ENCODE peak calls at places on chromosomes 3 and 15, in six cellular contexts. One of them, this sample, is unnamed.

GRCh38 chr15:56824174-56824573 is 90.9 kb upstream of the ZNF280D start:
- DNase-seq in H1: no peak
- DNase-seq in GM12878: no peak
- DNase-seq in HepG2: no peak
- DNase-seq in K562: no peak
- DNase-seq in SK-N-SH: no peak
- DNase-seq in this sample: no peak

GRCh38 chr3:191257286-191257685 is 58.2 kb downstream of the OSTN start:
- DNase-seq in SK-N-SH: no peak
- DNase-seq in K562: no peak
- DNase-seq in GM12878: no peak
- DNase-seq in H1: no peak
- DNase-seq in HepG2: no peak
- DNase-seq in this sample: no peak

GRCh38 chr3:148532774-148533173 is 164.9 kb upstream of the AGTR1 start:
- DNase-seq in H1: no peak
- DNase-seq in HepG2: no peak
- DNase-seq in GM12878: no peak
- DNase-seq in K562: no peak
- DNase-seq in SK-N-SH: no peak
- DNase-seq in this sample: no peak

GRCh38 chr15:65087873-65088642 is 11.5 kb downstream of the KBTBD13 start:
- DNase-seq in SK-N-SH: no peak
- DNase-seq in H1: no peak
- DNase-seq in K562: no peak
- DNase-seq in HepG2: no peak
- DNase-seq in GM12878: no peak
- DNase-seq in this sample: no peak

GRCh38 chr15:72688697-72689096 is 2.7 kb downstream of the BBS4 start:
- DNase-seq in K562: no peak
- DNase-seq in SK-N-SH: no peak
- DNase-seq in H1: no peak
- DNase-seq in HepG2: no peak
- DNase-seq in GM12878: no peak
- DNase-seq in this sample: no peak

GRCh38 chr3:47909607-47910006 is 106.6 kb downstream of the MAP4 start:
- DNase-seq in HepG2: no peak
- DNase-seq in H1: no peak
- DNase-seq in K562: no peak
- DNase-seq in GM12878: no peak
- DNase-seq in SK-N-SH: no peak
- DNase-seq in this sample: no peak

GRCh38 chr15:33565099-33565498 is 254.3 kb downstream of the RYR3 start:
- DNase-seq in GM12878: no peak
- DNase-seq in SK-N-SH: no peak
- DNase-seq in K562: no peak
- DNase-seq in H1: no peak
- DNase-seq in HepG2: no peak
- DNase-seq in this sample: no peak

GRCh38 chr3:54443572-54444161 is 321.3 kb downstream of the CACNA2D3 start:
- DNase-seq in HepG2: peak; percentile 82
- DNase-seq in K562: no peak
- DNase-seq in H1: no peak
- DNase-seq in GM12878: no peak
- DNase-seq in SK-N-SH: no peak
- DNase-seq in this sample: no peak

GRCh38 chr3:4985330-4986174 is 6.3 kb downstream of the BHLHE40 start:
- DNase-seq in HepG2: peak; percentile 83
- DNase-seq in K562: no peak
- DNase-seq in SK-N-SH: no peak
- DNase-seq in GM12878: no peak
- DNase-seq in H1: no peak
- DNase-seq in this sample: peak; percentile 88

GRCh38 chr3:197750396-197750831 is 731 bp downstream of the FYTTD1 start:
- DNase-seq in K562: peak; percentile 43
- DNase-seq in GM12878: no peak
- DNase-seq in HepG2: no peak
- DNase-seq in H1: no peak
- DNase-seq in SK-N-SH: peak; percentile 84
- DNase-seq in this sample: peak; percentile 84

GRCh38 chr15:66939451-66940023 is 125.9 kb upstream of the SMAD3 start:
- DNase-seq in H1: no peak
- DNase-seq in GM12878: no peak
- DNase-seq in HepG2: no peak
- DNase-seq in SK-N-SH: no peak
- DNase-seq in K562: no peak
- DNase-seq in this sample: no peak

GRCh38 chr3:42745776-42746454 is 27.1 kb downstream of the CCDC13 start:
- DNase-seq in SK-N-SH: no peak
- DNase-seq in HepG2: no peak
- DNase-seq in GM12878: no peak
- DNase-seq in K562: no peak
- DNase-seq in H1: no peak
- DNase-seq in this sample: no peak

GRCh38 chr3:102200560-102200959 is 234.3 kb upstream of the ZPLD1 start:
- DNase-seq in K562: no peak
- DNase-seq in H1: no peak
- DNase-seq in SK-N-SH: no peak
- DNase-seq in HepG2: no peak
- DNase-seq in GM12878: no peak
- DNase-seq in this sample: no peak

GRCh38 chr3:120284702-120285507 is at the start of gene GPR156:
- DNase-seq in HepG2: no peak
- DNase-seq in K562: peak; percentile 7
- DNase-seq in H1: no peak
- DNase-seq in GM12878: no peak
- DNase-seq in SK-N-SH: peak; percentile 84
- DNase-seq in this sample: peak; percentile 44

GRCh38 chr15:70172561-70172960 is 74.8 kb upstream of the TLE3 start:
- DNase-seq in K562: no peak
- DNase-seq in SK-N-SH: no peak
- DNase-seq in GM12878: no peak
- DNase-seq in HepG2: no peak
- DNase-seq in H1: no peak
- DNase-seq in this sample: no peak

GRCh38 chr3:146801492-146801891 is 196.3 kb upstream of the PLSCR5 start:
- DNase-seq in GM12878: no peak
- DNase-seq in K562: no peak
- DNase-seq in H1: no peak
- DNase-seq in SK-N-SH: no peak
- DNase-seq in HepG2: no peak
- DNase-seq in this sample: no peak

GRCh38 chr3:71245052-71245488 is 338.5 kb downstream of the FOXP1 start:
- DNase-seq in GM12878: no peak
- DNase-seq in K562: no peak
- DNase-seq in SK-N-SH: no peak
- DNase-seq in H1: no peak
- DNase-seq in HepG2: peak; percentile 82
- DNase-seq in this sample: no peak

GRCh38 chr15:29924750-29925149 is 102.5 kb upstream of the TJP1 start:
- DNase-seq in HepG2: peak; percentile 60
- DNase-seq in SK-N-SH: no peak
- DNase-seq in GM12878: no peak
- DNase-seq in K562: no peak
- DNase-seq in H1: peak; percentile 86
- DNase-seq in this sample: no peak

GRCh38 chr3:4850928-4851265 is 128.3 kb upstream of the BHLHE40 start:
- DNase-seq in H1: no peak
- DNase-seq in HepG2: no peak
- DNase-seq in SK-N-SH: no peak
- DNase-seq in GM12878: peak; percentile 68
- DNase-seq in K562: no peak
- DNase-seq in this sample: no peak

GRCh38 chr3:3189961-3190360 is 10.5 kb upstream of the CRBN start:
- DNase-seq in K562: no peak
- DNase-seq in H1: no peak
- DNase-seq in HepG2: no peak
- DNase-seq in SK-N-SH: no peak
- DNase-seq in GM12878: no peak
- DNase-seq in this sample: no peak

GRCh38 chr3:45975696-45976095 is 19.9 kb downstream of the FYCO1 start:
- DNase-seq in GM12878: no peak
- DNase-seq in H1: no peak
- DNase-seq in SK-N-SH: no peak
- DNase-seq in HepG2: no peak
- DNase-seq in K562: no peak
- DNase-seq in this sample: no peak

GRCh38 chr3:45974686-45975085 is 20.9 kb downstream of the FYCO1 start:
- DNase-seq in SK-N-SH: no peak
- DNase-seq in K562: no peak
- DNase-seq in H1: no peak
- DNase-seq in HepG2: no peak
- DNase-seq in GM12878: no peak
- DNase-seq in this sample: peak; percentile 44

GRCh38 chr3:45969152-45969551 is 25.9 kb downstream of the CXCR6 start:
- DNase-seq in SK-N-SH: no peak
- DNase-seq in GM12878: no peak
- DNase-seq in HepG2: no peak
- DNase-seq in K562: no peak
- DNase-seq in H1: no peak
- DNase-seq in this sample: no peak

GRCh38 chr3:45969953-45970352 is 25.7 kb downstream of the FYCO1 start:
- DNase-seq in K562: no peak
- DNase-seq in SK-N-SH: no peak
- DNase-seq in GM12878: no peak
- DNase-seq in HepG2: no peak
- DNase-seq in H1: no peak
- DNase-seq in this sample: no peak

DNA sequence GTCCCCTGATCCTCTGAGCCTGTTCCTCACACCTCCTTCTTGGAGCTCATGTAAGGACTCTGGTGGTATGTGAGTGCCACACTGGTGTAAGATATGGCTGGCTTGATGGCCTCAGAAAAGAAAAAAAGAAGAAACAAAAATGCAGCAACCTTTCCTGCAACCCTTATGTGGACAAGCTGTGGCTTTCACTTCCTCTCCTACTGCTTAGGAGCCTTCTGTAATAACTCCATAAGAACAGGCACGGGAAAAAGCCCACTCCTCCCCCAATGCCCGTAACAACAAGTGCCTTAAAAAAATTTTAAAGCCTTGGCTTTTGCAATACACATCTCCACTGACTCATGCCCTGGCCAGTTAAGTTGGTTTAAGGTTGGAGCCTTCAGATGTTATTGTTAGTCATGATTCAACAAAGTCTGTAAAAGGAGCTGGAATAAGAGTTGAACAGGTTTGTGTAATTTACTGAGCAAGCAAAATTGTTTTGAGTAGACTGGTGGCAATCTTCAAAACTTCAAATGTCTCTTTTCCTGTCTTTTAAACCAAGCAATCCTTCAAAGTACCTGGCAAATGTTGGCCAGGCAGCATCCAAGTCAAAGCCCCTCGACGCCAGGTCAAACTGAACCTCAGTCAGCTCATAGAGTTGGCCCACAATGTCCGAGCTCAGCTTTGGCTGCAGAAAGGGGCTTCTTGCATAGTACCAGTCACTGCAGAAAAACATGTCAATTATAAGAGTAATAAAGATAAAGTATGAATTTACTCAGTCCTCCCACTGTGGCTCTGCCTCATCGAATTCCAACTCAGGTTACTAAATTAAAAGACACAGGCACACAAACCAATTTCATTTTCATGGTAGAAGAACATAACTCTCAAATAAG is 22.9 kb downstream of the FYCO1 start:
- DNase-seq in SK-N-SH: no peak
- DNase-seq in HepG2: no peak
- DNase-seq in H1: no peak
- DNase-seq in GM12878: no peak
- DNase-seq in K562: no peak
- DNase-seq in this sample: no peak
- TF ChIP-seq JUND in SK-N-SH: peak; percentile 42
- TF ChIP-seq JUND in HepG2: no peak
- TF ChIP-seq JUND in H1: no peak
- TF ChIP-seq JUND in GM12878: no peak
- TF ChIP-seq JUND in K562: no peak
- TF ChIP-seq JUND in this sample: no peak

DNA sequence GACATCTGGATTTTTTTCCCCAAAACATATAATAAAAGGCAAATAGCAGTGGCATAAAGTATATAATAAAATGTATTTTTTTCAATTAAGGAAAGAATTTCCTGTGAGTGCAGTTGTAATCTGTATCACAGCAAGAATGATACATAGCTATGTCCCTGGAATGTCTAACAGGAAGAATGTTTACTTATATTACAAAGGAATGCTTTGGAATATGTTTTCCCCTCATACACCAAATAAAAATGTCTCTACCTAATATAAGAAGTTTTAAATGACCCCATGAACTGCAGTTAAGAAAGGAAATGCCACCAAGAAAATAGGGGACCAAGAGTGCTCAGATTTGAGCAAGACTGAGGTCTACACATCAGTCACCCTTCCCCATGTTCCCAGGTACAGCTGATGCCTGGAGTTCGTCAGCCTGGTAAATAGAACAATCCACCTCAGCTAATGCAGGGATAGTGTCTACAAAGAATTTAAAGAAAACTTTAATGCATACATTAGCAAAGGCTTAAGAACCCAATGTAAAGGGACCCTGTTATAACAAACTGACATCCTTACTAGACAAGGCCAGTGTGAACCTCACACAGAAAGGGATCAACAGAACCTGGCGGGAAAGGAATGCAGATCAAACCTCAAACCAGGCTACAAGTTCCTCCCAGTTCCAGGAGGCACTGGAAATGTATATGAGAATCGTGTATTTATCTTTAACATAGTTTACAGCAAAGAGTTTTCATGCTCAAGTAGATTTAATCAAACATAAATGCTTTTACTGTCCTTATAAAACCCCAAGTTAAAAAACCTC is 37.8 kb upstream of the ATP11B start:
- DNase-seq in K562: no peak
- DNase-seq in HepG2: no peak
- DNase-seq in GM12878: no peak
- DNase-seq in SK-N-SH: no peak
- DNase-seq in H1: no peak
- DNase-seq in this sample: no peak
- TF ChIP-seq JUND in K562: no peak
- TF ChIP-seq JUND in HepG2: no peak
- TF ChIP-seq JUND in GM12878: no peak
- TF ChIP-seq JUND in SK-N-SH: no peak
- TF ChIP-seq JUND in H1: no peak
- TF ChIP-seq JUND in this sample: no peak

GRCh38 chr3:138125548-138126221 is 6.5 kb downstream of the A4GNT start:
- DNase-seq in GM12878: no peak
- DNase-seq in SK-N-SH: peak; percentile 70
- DNase-seq in H1: no peak
- DNase-seq in HepG2: no peak
- DNase-seq in K562: no peak
- DNase-seq in this sample: no peak
- TF ChIP-seq JUND in GM12878: no peak
- TF ChIP-seq JUND in SK-N-SH: no peak
- TF ChIP-seq JUND in H1: no peak
- TF ChIP-seq JUND in HepG2: no peak
- TF ChIP-seq JUND in K562: no peak
- TF ChIP-seq JUND in this sample: no peak

DNA sequence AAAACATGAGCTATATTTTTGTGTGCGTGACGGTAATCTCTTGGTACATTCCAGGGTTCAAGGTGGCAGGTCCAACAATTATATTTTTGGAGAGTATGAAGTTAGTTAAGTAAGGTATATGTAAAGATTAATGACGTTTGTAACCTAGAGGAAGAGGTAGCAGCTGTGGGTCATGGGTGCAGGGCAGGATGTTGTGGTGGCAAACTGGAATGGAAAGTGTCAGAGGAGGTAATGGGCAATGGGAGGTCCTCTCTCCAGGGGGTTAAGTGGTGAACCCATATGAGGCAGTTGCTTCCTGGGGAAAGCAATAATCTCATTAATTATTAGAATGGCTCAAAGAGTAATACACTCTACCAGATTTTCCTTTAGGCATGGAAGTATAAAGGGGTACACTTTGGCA is 1.0 kb upstream of the CD200R1L start:
- DNase-seq in K562: no peak
- DNase-seq in HepG2: no peak
- DNase-seq in GM12878: no peak
- DNase-seq in SK-N-SH: no peak
- DNase-seq in H1: no peak
- DNase-seq in this sample: no peak
- TF ChIP-seq JUND in K562: no peak
- TF ChIP-seq JUND in HepG2: no peak
- TF ChIP-seq JUND in GM12878: no peak
- TF ChIP-seq JUND in SK-N-SH: no peak
- TF ChIP-seq JUND in H1: no peak
- TF ChIP-seq JUND in this sample: no peak

This sample was measured in T47D.